ENCODE peak calls at places on chromosomes 12 and 14, in four cellular contexts. F is HepG2, T is GM12878, Z is H1. E is an unnamed sample.

GRCh38 chr14:32438511-32438910 is 109.4 kb downstream of the AKAP6 start:
- DNase-seq in F (no peak), T (no peak), Z (no peak), E (no peak)

GRCh38 chr14:30763891-30764290 is 110.5 kb upstream of the COCH start:
- DNase-seq in F (no peak), T (no peak), Z (no peak), E (no peak)

GRCh38 chr14:49164074-49164473 is 422.1 kb downstream of the RPS29 start:
- DNase-seq in F (no peak), T (no peak), Z (no peak), E (peak)

GRCh38 chr12:58443273-58443980 is 476.9 kb downstream of the LRIG3 start:
- DNase-seq in F (peak), T (no peak), Z (no peak), E (peak)

GRCh38 chr12:111995782-111996480 is 17.0 kb downstream of the TMEM116 start:
- DNase-seq in F (no peak), T (no peak), Z (no peak), E (no peak)

GRCh38 chr14:82776958-82777357 is 1243.3 kb upstream of the SEL1L start:
- DNase-seq in F (no peak), T (no peak), Z (no peak), E (no peak)

GRCh38 chr14:105168979-105169507 is 467 bp upstream of the JAG2 start:
- DNase-seq in F (no peak), T (no peak), Z (no peak), E (peak)

GRCh38 chr12:107884769-107885694 is 110.5 kb downstream of the ASCL4 start:
- DNase-seq in F (peak), T (no peak), Z (no peak), E (peak)

GRCh38 chr12:47102845-47103666 is 23.3 kb upstream of the AMIGO2 start:
- DNase-seq in F (no peak), T (no peak), Z (no peak), E (no peak)

GRCh38 chr14:88179725-88180124 is 143.3 kb downstream of the KCNK10 start:
- DNase-seq in F (no peak), T (no peak), Z (no peak), E (no peak)

GRCh38 chr12:127726928-127727327 is 540.0 kb upstream of the TMEM132C start:
- DNase-seq in F (no peak), T (no peak), Z (no peak), E (no peak)

GRCh38 chr14:51453869-51454268 is 197.8 kb upstream of the FRMD6 start:
- DNase-seq in F (no peak), T (no peak), Z (no peak), E (no peak)
- TF ChIP-seq TCF12 in F (no peak), T (no peak), Z (no peak), E (peak)

DNA sequence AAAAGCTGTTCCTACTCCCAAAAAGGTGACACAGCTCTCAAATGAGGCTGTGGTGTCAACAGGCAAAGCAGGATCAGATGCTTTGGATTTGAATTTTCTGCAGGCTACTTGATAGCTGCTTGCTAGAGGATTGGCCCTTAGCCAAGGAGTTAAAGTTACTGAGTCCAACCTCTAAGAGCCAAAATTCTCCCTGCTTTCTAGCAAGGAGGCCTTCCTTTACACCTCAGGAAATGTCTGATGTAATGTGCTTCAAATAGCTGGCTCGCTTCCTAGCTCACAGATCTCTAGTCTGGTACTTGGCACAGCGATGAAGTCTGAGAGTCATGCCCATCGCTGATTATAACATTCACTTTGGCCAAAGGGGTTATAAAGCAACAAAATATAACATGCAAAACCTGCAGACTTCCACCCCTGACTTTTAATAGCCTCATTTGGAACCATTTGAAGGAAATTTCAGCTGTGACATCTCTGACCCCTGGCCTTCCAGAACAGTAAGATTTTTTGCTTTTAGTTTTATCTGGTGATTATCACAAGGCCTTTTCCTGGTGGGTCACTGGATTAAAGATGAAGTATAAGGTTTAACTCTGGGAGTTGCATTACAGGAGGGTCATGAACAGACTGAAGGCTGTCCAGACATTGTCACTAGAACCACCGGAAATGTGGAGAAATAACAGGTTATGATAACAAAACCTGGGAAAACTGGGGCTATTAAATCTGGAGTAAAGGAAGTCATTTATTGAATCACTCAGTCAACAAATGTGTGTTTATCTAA is 189.7 kb downstream of the EPS8 start:
- DNase-seq in F (no peak), T (no peak), Z (no peak), E (no peak)
- TF ChIP-seq TCF12 in F (no peak), T (no peak), Z (no peak), E (peak)

DNA sequence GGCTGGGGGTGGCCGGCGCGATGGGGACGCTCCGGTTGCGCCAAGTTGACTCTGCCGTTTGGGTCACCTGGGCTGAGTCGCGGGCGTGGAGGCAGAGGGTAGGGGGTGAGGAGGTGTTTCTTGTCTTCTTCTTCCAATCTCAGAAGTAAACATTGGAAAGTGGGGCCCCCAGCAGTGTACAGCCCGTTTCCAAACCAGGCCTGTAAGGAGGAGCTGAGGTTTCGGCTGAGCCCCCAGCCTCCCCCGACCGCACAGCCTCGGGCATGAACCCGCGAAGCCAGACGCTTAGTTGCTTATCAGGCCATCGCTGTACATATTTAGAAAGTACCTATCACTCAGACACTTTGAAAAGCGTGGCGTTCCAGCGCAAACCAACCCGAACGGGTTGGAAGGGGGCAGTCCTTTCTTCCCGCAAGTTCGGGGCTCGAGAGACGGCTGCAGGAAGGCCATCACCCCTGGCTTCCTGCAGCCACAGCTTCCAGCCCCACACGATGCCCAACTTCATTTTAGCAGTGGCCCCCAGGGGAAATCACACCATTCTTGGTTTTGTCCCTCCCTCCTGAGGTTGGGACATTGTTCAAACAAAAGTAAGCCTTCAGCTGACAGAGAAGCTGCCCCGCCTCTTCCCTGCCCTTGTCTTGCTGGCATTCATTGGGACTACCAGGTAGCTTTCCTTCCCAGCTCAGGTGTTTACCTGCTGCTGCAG is 164.1 kb downstream of the ZFP36L1 start:
- DNase-seq in F (peak), T (no peak), Z (no peak), E (no peak)
- TF ChIP-seq TCF12 in F (no peak), T (no peak), Z (no peak), E (no peak)

GRCh38 chr12:3184485-3184884 is 107.3 kb downstream of the TSPAN9 start:
- DNase-seq in F (no peak), T (no peak), Z (no peak), E (no peak)
- TF ChIP-seq TCF12 in F (no peak), T (no peak), Z (no peak), E (no peak)

GRCh38 chr14:73477618-73478266 is 13.0 kb upstream of the RIOX1 start:
- DNase-seq in F (no peak), T (peak), Z (no peak), E (no peak)

GRCh38 chr14:73474952-73475351 is 15.8 kb upstream of the RIOX1 start:
- DNase-seq in F (no peak), T (no peak), Z (no peak), E (no peak)

GRCh38 chr14:73476451-73476905 is 14.3 kb upstream of the RIOX1 start:
- DNase-seq in F (no peak), T (no peak), Z (no peak), E (no peak)

GRCh38 chr14:73478684-73479083 is 12.0 kb upstream of the RIOX1 start:
- DNase-seq in F (peak), T (no peak), Z (no peak), E (no peak)
- TF ChIP-seq TCF12 in F (no peak), T (no peak), Z (no peak), E (no peak)

GRCh38 chr14:63855272-63855671 is 2.5 kb downstream of the SYNE2 start:
- DNase-seq in F (no peak), T (no peak), Z (no peak), E (no peak)

GRCh38 chr14:63852271-63852816 is 460 bp upstream of the SYNE2 start:
- DNase-seq in F (no peak), T (no peak), Z (no peak), E (peak)

GRCh38 chr14:63852817-63853730 is at the start of gene SYNE2:
- DNase-seq in F (peak), T (no peak), Z (no peak), E (peak)

GRCh38 chr14:63854330-63854729 is 1.5 kb downstream of the SYNE2 start:
- DNase-seq in F (no peak), T (no peak), Z (no peak), E (no peak)

DNA sequence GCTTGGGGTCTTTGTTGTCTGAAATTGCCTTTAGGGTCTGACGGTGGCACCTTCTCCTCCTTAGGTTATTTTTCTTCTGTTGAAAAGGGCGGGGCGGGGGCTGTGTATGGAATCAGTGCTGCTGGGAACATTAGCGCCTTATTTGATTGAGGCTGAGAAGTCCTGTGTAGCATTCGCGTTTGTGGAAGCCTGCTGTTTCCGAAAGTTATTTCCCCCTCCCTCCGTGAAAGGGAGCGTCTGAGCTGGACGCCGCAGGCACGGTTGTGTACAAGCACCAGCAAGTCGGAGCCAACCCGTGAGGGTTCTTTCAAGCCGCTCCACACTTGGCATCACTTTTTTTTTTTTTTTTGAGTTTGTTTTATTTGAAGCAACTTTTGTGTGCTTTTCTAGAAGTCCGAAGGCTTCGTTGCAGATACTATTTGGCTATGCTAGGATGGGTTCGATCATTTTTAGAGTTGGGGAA is 1.1 kb downstream of the SYNE2 start:
- DNase-seq in F (peak), T (no peak), Z (no peak), E (peak)
- TF ChIP-seq TCF12 in F (no peak), T (no peak), Z (no peak), E (no peak)